ENCODE peak calls at places on chromosomes 16 and 17, in four cellular contexts. Q is SW480; D is AG10803; G is activated gamma-delta T cell treated with anti-CD3 and anti-CD28 coated beads, Interleukin-2, amount 50 U/mL, for 16 hours. Y is an unnamed sample.

GRCh38 chr16:27779719-27780161 is 229.8 kb downstream of the KATNIP start:
- DNase-seq in Q (peak; percentile 18), D (peak; percentile 47), G (no peak), Y (no peak)

GRCh38 chr16:89581045-89581695 is 5.6 kb downstream of the CPNE7 start:
- DNase-seq in Q (peak; percentile 79), D (peak; percentile 96), G (no peak), Y (no peak)

GRCh38 chr16:74169687-74170522 is 126.7 kb upstream of the PSMD7 start:
- DNase-seq in Q (no peak), D (peak; percentile 0), G (no peak), Y (no peak)

GRCh38 chr17:32355649-32356377 is 5.9 kb downstream of the ZNF207 start:
- DNase-seq in Q (no peak), D (no peak), G (no peak), Y (no peak)

GRCh38 chr16:23594186-23594585 is 1.9 kb downstream of the NDUFAB1 start:
- DNase-seq in Q (no peak), D (no peak), G (no peak), Y (no peak)

GRCh38 chr16:19431636-19432340 is 14.1 kb downstream of the TMC5 start:
- DNase-seq in Q (no peak), D (no peak), G (no peak), Y (no peak)

GRCh38 chr16:50265260-50265659 is 1.1 kb upstream of the ADCY7 start:
- DNase-seq in Q (peak; percentile 37), D (no peak), G (no peak), Y (peak; percentile 73)

GRCh38 chr16:66580605-66581209 is 1.4 kb downstream of the CMTM2 start:
- DNase-seq in Q (no peak), D (peak; percentile 73), G (no peak), Y (no peak)

GRCh38 chr16:55730115-55730514 is 74.3 kb downstream of the SLC6A2 start:
- DNase-seq in Q (no peak), D (no peak), G (no peak), Y (no peak)

GRCh38 chr17:60535382-60536279 is 9.6 kb upstream of the APPBP2 start:
- DNase-seq in Q (no peak), D (peak; percentile 65), G (no peak), Y (no peak)

GRCh38 chr17:70636517-70637133 is 467.3 kb downstream of the KCNJ2 start:
- DNase-seq in Q (peak; percentile 36), D (peak; percentile 42), G (no peak), Y (no peak)

GRCh38 chr17:77375917-77376651 is 235.3 kb downstream of the SEC14L1 start:
- DNase-seq in Q (no peak), D (peak; percentile 82), G (peak; percentile 60), Y (no peak)

GRCh38 chr16:64365448-64365858 is 756.4 kb downstream of the CDH11 start:
- DNase-seq in Q (no peak), D (peak; percentile 31), G (no peak), Y (no peak)

GRCh38 chr17:49939318-49939717 is 29.7 kb upstream of the DLX4 start:
- DNase-seq in Q (no peak), D (no peak), G (no peak), Y (no peak)

Y was measured in Peyer's patch.